ENCODE peak calls at places on chromosome 14, in seven cellular contexts. G, F, I, A, M, V and C are unnamed samples.

GRCh38 chr14:99734406-99735051 is 50.4 kb downstream of the CYP46A1 start:
- DNase-seq in M (no peak), A (no peak), G (no peak), I (no peak), V (no peak), F (no peak), C (no peak)

GRCh38 chr14:24215495-24216344 is at the start of gene MDP1:
- DNase-seq in V (peak), A (peak), G (peak), I (peak), M (peak), F (peak), C (peak)

GRCh38 chr14:88961214-88961613 is 136.8 kb downstream of the TTC8 start:
- DNase-seq in A (no peak), G (no peak), M (no peak), V (no peak), I (no peak), F (no peak), C (no peak)

GRCh38 chr14:73339846-73340565 is 102.7 kb downstream of the PAPLN start:
- DNase-seq in I (no peak), V (no peak), G (no peak), A (no peak), F (no peak), M (no peak), C (no peak)

GRCh38 chr14:54000341-54000811 is 43.8 kb upstream of the BMP4 start:
- DNase-seq in I (no peak), M (no peak), V (peak), G (no peak), F (peak), A (no peak), C (peak)

GRCh38 chr14:88264116-88264515 is 59.0 kb downstream of the KCNK10 start:
- DNase-seq in A (no peak), M (no peak), G (no peak), F (no peak), V (no peak), I (no peak), C (no peak)

GRCh38 chr14:26636571-26636970 is 38.7 kb upstream of the NOVA1 start:
- DNase-seq in G (no peak), I (no peak), F (peak), M (no peak), V (peak), A (no peak), C (no peak)

GRCh38 chr14:22513066-22513812 is 75.8 kb downstream of the DAD1 start:
- DNase-seq in I (no peak), V (no peak), A (no peak), M (no peak), G (no peak), F (no peak), C (no peak)

GRCh38 chr14:105898482-105899010 is 372.2 kb downstream of the TMEM121 start:
- DNase-seq in F (no peak), V (no peak), A (no peak), I (no peak), G (no peak), M (no peak), C (no peak)